ENCODE peak calls at places on chromosomes 3 and 15, in ten cellular contexts. W is Peyer's patch, D is suprapubic skin, S is mammary epithelial cell, V is right lobe of liver, U is HL-60, X is HFF-Myc, A is foreskin fibroblast, T is GM12865, Q is uterus. L is an unnamed sample.

GRCh38 chr15:80593486-80594055 is 101.5 kb upstream of the ABHD17C start:
- DNase-seq in W (peak), D (peak), S (no peak), V (no peak), U (no peak), X (no peak), A (no peak), T (no peak), Q (no peak), L (no peak)

GRCh38 chr3:171320721-171321120 is 139.5 kb downstream of the TNIK start:
- DNase-seq in W (no peak), D (no peak), S (no peak), V (no peak), U (no peak), X (no peak), A (no peak), T (no peak), Q (no peak), L (no peak)

GRCh38 chr15:31328425-31328998 is 1.9 kb downstream of the KLF13 start:
- DNase-seq in W (no peak), D (no peak), S (peak), V (no peak), U (no peak), X (no peak), A (peak), T (peak), Q (no peak), L (no peak)

GRCh38 chr15:85530079-85530478 is 149.7 kb downstream of the AKAP13 start:
- DNase-seq in W (no peak), D (no peak), S (no peak), V (peak), U (no peak), X (no peak), A (no peak), T (no peak), Q (no peak), L (no peak)

GRCh38 chr15:66233487-66234415 is 19.8 kb downstream of the MEGF11 start:
- DNase-seq in W (no peak), D (no peak), S (peak), V (no peak), U (no peak), X (no peak), A (no peak), T (peak), Q (no peak), L (peak)

GRCh38 chr3:136245691-136246090 is 4.4 kb upstream of the PCCB start:
- DNase-seq in W (no peak), D (no peak), S (no peak), V (no peak), U (no peak), X (no peak), A (no peak), T (no peak), Q (no peak), L (no peak)

GRCh38 chr15:24760066-24760465 is 84.5 kb downstream of the NPAP1 start:
- DNase-seq in W (no peak), D (no peak), S (no peak), V (no peak), U (no peak), X (no peak), A (no peak), T (no peak), Q (no peak), L (no peak)

GRCh38 chr3:67790043-67790442 is 135.6 kb upstream of the SUCLG2 start:
- DNase-seq in W (peak), D (no peak), S (peak), V (peak), U (peak), X (no peak), A (peak), T (peak), Q (no peak), L (peak)

GRCh38 chr3:38205472-38205805 is 40.1 kb downstream of the OXSR1 start:
- DNase-seq in W (no peak), D (no peak), S (no peak), V (no peak), U (no peak), X (no peak), A (no peak), T (peak), Q (no peak), L (no peak)

GRCh38 chr15:48392356-48392755 is 61.1 kb downstream of the DUT start:
- DNase-seq in W (no peak), D (peak), S (no peak), V (no peak), U (no peak), X (no peak), A (no peak), T (no peak), Q (peak), L (no peak)

GRCh38 chr15:75945953-75946352 is 42.3 kb downstream of the FBXO22 start:
- DNase-seq in W (no peak), D (no peak), S (peak), V (no peak), U (peak), X (peak), A (peak), T (no peak), Q (no peak), L (no peak)

GRCh38 chr15:38695249-38696119 is 130.9 kb upstream of the RASGRP1 start:
- DNase-seq in W (no peak), D (no peak), S (no peak), V (no peak), U (no peak), X (no peak), A (no peak), T (peak), Q (no peak), L (no peak)

GRCh38 chr3:89098964-89099585 is 8.3 kb upstream of the EPHA3 start:
- DNase-seq in W (peak), D (no peak), S (peak), V (peak), U (peak), X (peak), A (peak), T (peak), Q (no peak), L (peak)

GRCh38 chr15:74337607-74338211 is 29.7 kb downstream of the CYP11A1 start:
- DNase-seq in W (no peak), D (no peak), S (no peak), V (no peak), U (no peak), X (no peak), A (no peak), T (no peak), Q (no peak), L (no peak)

GRCh38 chr15:39692464-39693327 is 89.9 kb downstream of the FSIP1 start:
- DNase-seq in W (no peak), D (no peak), S (no peak), V (no peak), U (no peak), X (no peak), A (no peak), T (peak), Q (no peak), L (no peak)

GRCh38 chr3:188875413-188875812 is 296.4 kb upstream of the TPRG1 start:
- DNase-seq in W (no peak), D (no peak), S (no peak), V (no peak), U (no peak), X (no peak), A (no peak), T (peak), Q (no peak), L (no peak)

GRCh38 chr15:81410318-81410753 is 36.3 kb upstream of the TMC3 start:
- DNase-seq in W (peak), D (peak), S (peak), V (no peak), U (peak), X (peak), A (peak), T (peak), Q (peak), L (peak)

GRCh38 chr15:89075846-89076245 is 12.4 kb upstream of the ABHD2 start:
- DNase-seq in W (no peak), D (no peak), S (no peak), V (no peak), U (no peak), X (no peak), A (no peak), T (no peak), Q (no peak), L (no peak)

GRCh38 chr3:58022490-58022889 is 14.3 kb downstream of the FLNB start:
- DNase-seq in W (no peak), D (no peak), S (peak), V (no peak), U (no peak), X (no peak), A (no peak), T (no peak), Q (no peak), L (no peak)

GRCh38 chr15:99343836-99344551 is 92.7 kb downstream of the LRRC28 start:
- DNase-seq in W (peak), D (no peak), S (no peak), V (no peak), U (no peak), X (no peak), A (no peak), T (peak), Q (peak), L (no peak)

GRCh38 chr3:66499881-66500574 is 794 bp downstream of the LRIG1 start:
- DNase-seq in W (peak), D (peak), S (peak), V (peak), U (no peak), X (no peak), A (no peak), T (peak), Q (peak), L (no peak)

GRCh38 chr3:193946945-193947344 is 189.0 kb upstream of the HES1 start:
- DNase-seq in W (no peak), D (no peak), S (peak), V (no peak), U (no peak), X (no peak), A (no peak), T (no peak), Q (no peak), L (no peak)

GRCh38 chr3:171838218-171838720 is 4.9 kb upstream of the TMEM212 start:
- DNase-seq in W (no peak), D (no peak), S (peak), V (peak), U (no peak), X (no peak), A (peak), T (no peak), Q (peak), L (no peak)

GRCh38 chr15:48373855-48374421 is 42.7 kb downstream of the DUT start:
- DNase-seq in W (no peak), D (no peak), S (peak), V (no peak), U (no peak), X (no peak), A (no peak), T (no peak), Q (peak), L (peak)

GRCh38 chr3:6437631-6438030 is 423.3 kb upstream of the GRM7 start:
- DNase-seq in W (no peak), D (no peak), S (no peak), V (no peak), U (no peak), X (no peak), A (no peak), T (no peak), Q (no peak), L (no peak)

GRCh38 chr15:57878573-57878972 is 172.1 kb downstream of the POLR2M start:
- DNase-seq in W (no peak), D (no peak), S (peak), V (no peak), U (no peak), X (no peak), A (peak), T (no peak), Q (no peak), L (no peak)

GRCh38 chr3:26118165-26118564 is 328.3 kb downstream of the OXSM start:
- DNase-seq in W (no peak), D (no peak), S (no peak), V (no peak), U (no peak), X (no peak), A (no peak), T (peak), Q (no peak), L (no peak)

GRCh38 chr3:150286390-150287147 is 121.5 kb upstream of the TSC22D2 start:
- DNase-seq in W (no peak), D (no peak), S (peak), V (no peak), U (peak), X (no peak), A (peak), T (peak), Q (no peak), L (no peak)

GRCh38 chr3:59212128-59212764 is 162.4 kb upstream of the CFAP20DC start:
- DNase-seq in W (no peak), D (no peak), S (peak), V (no peak), U (peak), X (peak), A (peak), T (peak), Q (no peak), L (peak)

GRCh38 chr15:40739854-40740253 is 15.2 kb downstream of the RMDN3 start:
- DNase-seq in W (no peak), D (peak), S (no peak), V (peak), U (no peak), X (no peak), A (no peak), T (no peak), Q (no peak), L (no peak)
- TF ChIP-seq CTCF in W (no peak), D (no peak), S (no peak), V (no peak), U (no peak), X (no peak), A (no peak), T (no peak), Q (no peak), L (no peak)

DNA sequence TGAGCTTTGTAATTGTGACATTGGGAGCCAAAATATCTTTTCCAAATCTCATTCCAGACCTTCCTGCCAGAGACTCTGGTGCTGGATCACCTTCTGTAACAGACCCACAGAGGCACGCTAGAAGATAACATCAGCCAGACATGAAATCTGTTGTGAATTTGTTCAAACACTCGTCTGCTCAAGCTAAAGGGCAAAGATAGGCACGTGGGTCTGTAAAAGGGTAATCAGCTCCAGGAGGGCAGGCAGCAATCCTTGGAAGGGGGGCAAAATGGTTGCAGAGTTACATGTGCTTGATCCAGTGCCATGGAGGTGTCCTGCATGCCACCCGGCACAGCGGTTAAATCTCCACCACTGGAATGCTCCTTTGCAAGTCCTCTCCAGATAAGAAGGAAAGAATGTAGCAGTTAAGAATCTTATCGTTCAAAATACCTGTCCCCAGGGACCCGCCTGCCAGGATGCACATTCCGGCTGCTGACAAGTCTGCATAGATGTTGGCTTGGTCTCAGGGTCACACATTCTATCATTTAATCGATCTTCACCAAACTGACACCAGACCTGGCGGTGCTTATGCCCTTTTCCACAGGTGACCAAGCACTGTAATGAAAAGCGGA is 74.8 kb downstream of the ADAMTS9 start:
- DNase-seq in W (no peak), D (no peak), S (no peak), V (peak), U (no peak), X (no peak), A (no peak), T (no peak), Q (no peak), L (no peak)
- H3K4me3 ChIP-seq in W (no peak), D (no peak), S (no peak), V (no peak), U (no peak), X (no peak), A (no peak), T (no peak), Q (no peak), L (no peak)

DNA sequence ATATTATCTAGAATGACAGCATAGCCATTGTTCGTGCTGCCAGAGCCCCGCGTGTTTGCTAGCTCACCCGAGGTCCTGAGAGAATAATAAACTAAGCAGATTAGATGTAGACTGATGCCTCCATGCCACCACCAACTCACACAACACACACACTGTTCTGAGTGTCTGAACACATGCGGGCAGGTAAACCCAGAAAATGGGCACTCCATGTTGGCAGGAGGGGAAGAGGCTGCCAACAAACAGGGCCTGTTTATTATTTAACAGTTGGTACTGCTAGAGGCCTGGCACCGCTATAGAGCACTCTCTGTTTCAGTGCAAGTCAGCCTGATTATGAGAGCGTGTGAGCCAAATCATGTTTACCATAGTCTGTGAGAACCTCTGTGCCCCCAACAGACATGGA is 299.0 kb downstream of the ZBTB20 start:
- DNase-seq in W (no peak), D (no peak), S (no peak), V (peak), U (no peak), X (no peak), A (no peak), T (no peak), Q (no peak), L (no peak)
- TF ChIP-seq CTCF in W (no peak), D (no peak), S (no peak), V (no peak), U (no peak), X (no peak), A (no peak), T (no peak), Q (no peak), L (no peak)

DNA sequence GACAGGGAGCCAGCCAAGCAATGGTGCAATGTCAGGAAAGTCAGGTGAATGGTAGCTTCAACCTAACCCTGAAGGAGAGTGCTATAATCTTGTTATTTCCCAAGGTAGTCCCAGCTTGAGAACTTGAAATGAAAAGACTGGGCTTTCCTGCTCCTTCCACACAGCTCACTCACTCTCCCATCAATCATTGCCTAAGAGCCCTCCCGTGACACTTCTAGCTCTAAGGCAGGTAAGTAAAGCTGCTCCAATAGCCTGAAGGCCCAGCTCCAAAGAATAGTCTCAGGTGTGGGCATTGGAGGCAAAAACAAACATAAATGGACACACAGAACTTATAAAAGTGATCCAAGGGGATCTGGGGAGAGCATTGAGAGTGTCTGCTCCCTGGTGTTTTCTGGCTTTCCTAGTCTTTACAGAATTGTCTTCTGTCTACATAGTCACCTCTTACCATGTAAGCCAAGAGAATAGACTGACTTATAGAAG is 63.1 kb upstream of the TBC1D5 start:
- DNase-seq in W (no peak), D (no peak), S (no peak), V (no peak), U (no peak), X (no peak), A (no peak), T (no peak), Q (no peak), L (no peak)
- H3K4me3 ChIP-seq in W (no peak), D (no peak), S (no peak), V (no peak), U (no peak), X (no peak), A (no peak), T (no peak), Q (no peak), L (no peak)

GRCh38 chr3:68986496-68987208 is 26.8 kb downstream of the EOGT start:
- DNase-seq in W (no peak), D (no peak), S (no peak), V (no peak), U (no peak), X (no peak), A (no peak), T (no peak), Q (no peak), L (no peak)

GRCh38 chr3:68984011-68984410 is 29.5 kb downstream of the EOGT start:
- DNase-seq in W (no peak), D (no peak), S (no peak), V (no peak), U (no peak), X (no peak), A (no peak), T (no peak), Q (no peak), L (no peak)

GRCh38 chr3:68988740-68989139 is 24.7 kb downstream of the EOGT start:
- DNase-seq in W (no peak), D (no peak), S (no peak), V (no peak), U (no peak), X (no peak), A (peak), T (no peak), Q (no peak), L (no peak)

GRCh38 chr3:68987322-68987721 is 26.2 kb downstream of the EOGT start:
- DNase-seq in W (no peak), D (no peak), S (no peak), V (no peak), U (no peak), X (no peak), A (no peak), T (no peak), Q (no peak), L (no peak)

DNA sequence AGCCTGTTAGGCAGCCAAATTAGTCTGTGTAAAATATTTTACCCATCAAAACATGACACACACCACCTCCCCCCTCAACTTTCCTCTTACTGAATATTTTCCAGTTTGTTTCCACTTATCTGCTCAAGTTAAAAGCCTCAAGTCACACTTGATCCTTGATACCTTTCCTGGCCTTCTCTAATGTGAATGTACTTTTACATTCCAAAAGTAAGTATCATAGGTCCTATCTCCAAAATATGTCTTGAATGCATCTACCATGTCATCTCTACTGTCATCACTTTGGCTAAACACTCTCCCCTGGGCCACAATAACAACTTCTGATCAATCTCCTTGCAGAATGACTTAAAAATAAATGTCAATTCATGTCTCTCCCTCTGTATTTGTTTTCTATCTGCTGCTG is 28.1 kb downstream of the EOGT start:
- DNase-seq in W (no peak), D (no peak), S (no peak), V (no peak), U (no peak), X (no peak), A (no peak), T (no peak), Q (no peak), L (no peak)
- TF ChIP-seq CTCF in W (no peak), D (no peak), S (no peak), V (no peak), U (no peak), X (no peak), A (no peak), T (no peak), Q (no peak), L (no peak)